ENCODE peak calls at places on chromosome 7, in seven cellular contexts. I is A172; C is stimulated activated naive CD8-positive, alpha-beta T cell treated with anti-CD3 and anti-CD28 coated beads, Interleukin-15, Interleukin-2, amounts not matched to agents 100 U/mL and 50 U/mL, for 24 hours; T is neural progenitor cell; E is smooth muscle cell of the brain vasculature; B is GM12865; N is IMR-90. O is an unnamed sample.

GRCh38 chr7:131068604-131069021 is 259.1 kb upstream of the MKLN1 start:
- DNase-seq in C (no peak), I (no peak), E (no peak), N (peak), B (no peak), T (peak), O (peak)

GRCh38 chr7:5296015-5296621 is 13.4 kb downstream of the SLC29A4 start:
- DNase-seq in E (no peak), C (no peak), B (no peak), I (no peak), N (no peak), T (peak), O (no peak)

GRCh38 chr7:75813781-75814236 is at the start of gene CCL24:
- DNase-seq in I (no peak), B (no peak), E (no peak), C (no peak), N (no peak), T (no peak), O (no peak)

GRCh38 chr7:24158976-24159375 is 125.0 kb upstream of the NPY start:
- DNase-seq in B (no peak), C (no peak), T (peak), N (no peak), I (peak), E (no peak), O (no peak)

GRCh38 chr7:99121496-99122021 is 22.3 kb downstream of the SMURF1 start:
- DNase-seq in B (no peak), N (peak), I (no peak), E (no peak), T (no peak), C (no peak), O (peak)

GRCh38 chr7:13541326-13541725 is 448.1 kb downstream of the ETV1 start:
- DNase-seq in T (no peak), I (no peak), B (no peak), C (no peak), E (no peak), N (peak), O (no peak)

GRCh38 chr7:34755008-34755407 is 97.0 kb downstream of the NPSR1 start:
- DNase-seq in B (no peak), N (no peak), C (no peak), T (no peak), E (no peak), I (no peak), O (no peak)

GRCh38 chr7:44390701-44391100 is 65.3 kb upstream of the CAMK2B start:
- DNase-seq in T (no peak), I (no peak), C (no peak), N (no peak), E (no peak), B (no peak), O (no peak)

GRCh38 chr7:47232751-47233412 is 349.0 kb downstream of the TNS3 start:
- DNase-seq in I (peak), T (no peak), N (no peak), B (no peak), C (no peak), E (no peak), O (no peak)

GRCh38 chr7:22920664-22921063 is 93.3 kb downstream of the HYCC1 start:
- DNase-seq in I (no peak), B (peak), T (peak), N (no peak), E (no peak), C (no peak), O (peak)

GRCh38 chr7:29538322-29538874 is 25.2 kb upstream of the PRR15 start:
- DNase-seq in B (no peak), C (no peak), T (peak), N (no peak), E (no peak), I (no peak), O (no peak)

GRCh38 chr7:93890041-93890463 is 501 bp downstream of the TFPI2 start:
- DNase-seq in E (no peak), C (peak), N (peak), T (peak), I (peak), B (peak), O (peak)

GRCh38 chr7:64887756-64888508 is 15.1 kb upstream of the ZNF273 start:
- DNase-seq in B (no peak), N (no peak), I (no peak), C (peak), E (no peak), T (peak), O (no peak)

GRCh38 chr7:41045556-41046123 is 657.2 kb downstream of the INHBA start:
- DNase-seq in N (no peak), B (peak), C (no peak), T (peak), I (no peak), E (no peak), O (peak)

GRCh38 chr7:54780490-54780889 is 21.5 kb upstream of the SEC61G start:
- DNase-seq in B (no peak), N (no peak), C (no peak), I (no peak), T (no peak), E (no peak), O (no peak)

GRCh38 chr7:76191783-76192240 is 9.9 kb upstream of the SRRM3 start:
- DNase-seq in N (peak), I (peak), T (peak), C (no peak), B (peak), E (no peak), O (peak)

O was measured in HCEC 1CT.